ENCODE peak calls at places on chromosome 13, in five cellular contexts. One of them, this sample, is unnamed.

GRCh38 chr13:75271851-75272250 is 210.1 kb downstream of the TBC1D4 start:
- DNase-seq in GM12878: no peak
- DNase-seq in H1: no peak
- DNase-seq in K562: no peak
- DNase-seq in HepG2: no peak
- DNase-seq in this sample: no peak

GRCh38 chr13:93116809-93117208 is 109.8 kb upstream of the GPC6 start:
- DNase-seq in H1: no peak
- DNase-seq in GM12878: no peak
- DNase-seq in K562: no peak
- DNase-seq in HepG2: peak
- DNase-seq in this sample: no peak

GRCh38 chr13:39895254-39895653 is 239.8 kb downstream of the COG6 start:
- DNase-seq in HepG2: no peak
- DNase-seq in GM12878: no peak
- DNase-seq in H1: no peak
- DNase-seq in K562: no peak
- DNase-seq in this sample: no peak

GRCh38 chr13:100855151-100855550 is 180.6 kb upstream of the TMTC4 start:
- DNase-seq in GM12878: no peak
- DNase-seq in HepG2: no peak
- DNase-seq in H1: no peak
- DNase-seq in K562: no peak
- DNase-seq in this sample: no peak

GRCh38 chr13:49669735-49670309 is 21.5 kb downstream of the EBPL start:
- DNase-seq in H1: no peak
- DNase-seq in GM12878: no peak
- DNase-seq in K562: peak
- DNase-seq in HepG2: peak
- DNase-seq in this sample: no peak

GRCh38 chr13:67048793-67049150 is 181.4 kb downstream of the PCDH9 start:
- DNase-seq in K562: no peak
- DNase-seq in GM12878: no peak
- DNase-seq in H1: no peak
- DNase-seq in HepG2: no peak
- DNase-seq in this sample: no peak

GRCh38 chr13:37486171-37486661 is 112.4 kb downstream of the POSTN start:
- DNase-seq in K562: no peak
- DNase-seq in GM12878: no peak
- DNase-seq in HepG2: no peak
- DNase-seq in H1: no peak
- DNase-seq in this sample: no peak

GRCh38 chr13:59823495-59823894 is 340.2 kb downstream of the DIAPH3 start:
- DNase-seq in H1: no peak
- DNase-seq in HepG2: no peak
- DNase-seq in GM12878: no peak
- DNase-seq in K562: no peak
- DNase-seq in this sample: no peak

GRCh38 chr13:52137489-52137888 is 8.6 kb upstream of the NEK5 start:
- DNase-seq in K562: no peak
- DNase-seq in H1: no peak
- DNase-seq in HepG2: no peak
- DNase-seq in GM12878: no peak
- DNase-seq in this sample: no peak

GRCh38 chr13:95337597-95337996 is 36.3 kb upstream of the ABCC4 start:
- DNase-seq in GM12878: no peak
- DNase-seq in H1: no peak
- DNase-seq in K562: no peak
- DNase-seq in HepG2: no peak
- DNase-seq in this sample: no peak

GRCh38 chr13:110944121-110944967 is 29.5 kb upstream of the ANKRD10 start:
- DNase-seq in K562: peak
- DNase-seq in H1: no peak
- DNase-seq in GM12878: no peak
- DNase-seq in HepG2: peak
- DNase-seq in this sample: no peak

GRCh38 chr13:48265217-48265815 is 32.3 kb downstream of the ITM2B start:
- DNase-seq in HepG2: no peak
- DNase-seq in H1: no peak
- DNase-seq in GM12878: peak
- DNase-seq in K562: no peak
- DNase-seq in this sample: no peak

GRCh38 chr13:44271031-44271433 is 102.6 kb upstream of the SERP2 start:
- DNase-seq in H1: no peak
- DNase-seq in HepG2: no peak
- DNase-seq in K562: no peak
- DNase-seq in GM12878: no peak
- DNase-seq in this sample: no peak

GRCh38 chr13:40539954-40540706 is 126.3 kb downstream of the FOXO1 start:
- DNase-seq in HepG2: peak
- DNase-seq in H1: peak
- DNase-seq in GM12878: no peak
- DNase-seq in K562: no peak
- DNase-seq in this sample: no peak

GRCh38 chr13:91134773-91135124 is 212.7 kb upstream of the MIR17HG start:
- DNase-seq in K562: no peak
- DNase-seq in HepG2: no peak
- DNase-seq in GM12878: no peak
- DNase-seq in H1: no peak
- DNase-seq in this sample: no peak
- TF ChIP-seq POLR2AphosphoS5 in K562: no peak
- TF ChIP-seq POLR2AphosphoS5 in HepG2: no peak
- TF ChIP-seq POLR2AphosphoS5 in GM12878: no peak
- TF ChIP-seq POLR2AphosphoS5 in H1: no peak
- TF ChIP-seq POLR2AphosphoS5 in this sample: no peak

GRCh38 chr13:97586941-97587340 is 153.0 kb downstream of the RAP2A start:
- DNase-seq in GM12878: no peak
- DNase-seq in HepG2: no peak
- DNase-seq in K562: no peak
- DNase-seq in H1: no peak
- DNase-seq in this sample: no peak
- TF ChIP-seq TAF1 in GM12878: no peak
- TF ChIP-seq TAF1 in HepG2: no peak
- TF ChIP-seq TAF1 in K562: no peak
- TF ChIP-seq TAF1 in H1: no peak
- TF ChIP-seq TAF1 in this sample: no peak

GRCh38 chr13:109748677-109749076 is 37.7 kb downstream of the IRS2 start:
- DNase-seq in GM12878: no peak
- DNase-seq in K562: no peak
- DNase-seq in HepG2: no peak
- DNase-seq in H1: no peak
- DNase-seq in this sample: no peak
- TF ChIP-seq POLR2AphosphoS5 in GM12878: no peak
- TF ChIP-seq POLR2AphosphoS5 in K562: no peak
- TF ChIP-seq POLR2AphosphoS5 in HepG2: no peak
- TF ChIP-seq POLR2AphosphoS5 in H1: no peak
- TF ChIP-seq POLR2AphosphoS5 in this sample: no peak

GRCh38 chr13:71874490-71874889 is 7.5 kb upstream of the DACH1 start:
- DNase-seq in HepG2: no peak
- DNase-seq in H1: no peak
- DNase-seq in K562: no peak
- DNase-seq in GM12878: no peak
- DNase-seq in this sample: no peak

GRCh38 chr13:71879129-71879535 is 12.1 kb upstream of the DACH1 start:
- DNase-seq in HepG2: peak
- DNase-seq in GM12878: no peak
- DNase-seq in H1: no peak
- DNase-seq in K562: no peak
- DNase-seq in this sample: no peak

GRCh38 chr13:71875823-71876222 is 8.8 kb upstream of the DACH1 start:
- DNase-seq in H1: no peak
- DNase-seq in HepG2: no peak
- DNase-seq in K562: no peak
- DNase-seq in GM12878: no peak
- DNase-seq in this sample: no peak

GRCh38 chr13:71877280-71877653 is 10.3 kb upstream of the DACH1 start:
- DNase-seq in H1: no peak
- DNase-seq in HepG2: no peak
- DNase-seq in K562: no peak
- DNase-seq in GM12878: no peak
- DNase-seq in this sample: no peak

DNA sequence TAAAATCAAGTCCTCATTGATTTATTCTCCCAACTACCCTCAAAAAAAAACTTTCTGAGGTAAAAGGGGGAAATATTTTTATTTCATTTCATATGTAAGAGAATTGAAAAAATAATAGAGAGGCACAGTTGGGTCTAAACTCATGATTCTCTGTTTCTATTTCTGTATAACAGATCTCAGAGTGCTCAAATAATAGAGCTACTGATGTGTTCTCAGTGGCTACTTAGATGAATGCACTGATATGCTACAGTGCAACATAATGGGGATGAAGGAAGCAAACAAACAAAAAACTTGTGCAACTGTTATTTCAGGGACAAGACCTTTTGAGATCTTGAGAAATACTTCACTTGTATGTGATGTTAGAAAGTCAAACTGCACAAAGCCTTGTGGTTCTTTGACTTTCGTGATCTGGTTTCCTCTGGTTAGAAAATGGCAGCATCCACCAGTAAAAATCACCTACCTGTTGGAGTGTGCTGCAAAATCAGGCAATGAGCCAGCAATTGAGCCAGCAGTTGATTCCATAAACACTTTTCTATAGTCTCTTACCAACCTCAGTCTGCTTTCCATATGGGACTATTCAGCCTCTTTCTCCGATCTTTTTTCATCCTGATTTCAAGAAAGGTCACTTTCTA is 9.8 kb upstream of the DACH1 start:
- DNase-seq in H1: no peak
- DNase-seq in GM12878: peak
- DNase-seq in K562: no peak
- DNase-seq in HepG2: no peak
- DNase-seq in this sample: no peak
- TF ChIP-seq TAF1 in H1: no peak
- TF ChIP-seq TAF1 in GM12878: no peak
- TF ChIP-seq TAF1 in K562: no peak
- TF ChIP-seq TAF1 in HepG2: no peak
- TF ChIP-seq TAF1 in this sample: no peak

GRCh38 chr13:109275848-109276247 is 510.5 kb downstream of the IRS2 start:
- DNase-seq in GM12878: no peak
- DNase-seq in H1: no peak
- DNase-seq in K562: no peak
- DNase-seq in HepG2: no peak
- DNase-seq in this sample: no peak

GRCh38 chr13:109273326-109273751 is 513.0 kb downstream of the IRS2 start:
- DNase-seq in K562: no peak
- DNase-seq in H1: no peak
- DNase-seq in GM12878: no peak
- DNase-seq in HepG2: no peak
- DNase-seq in this sample: no peak

GRCh38 chr13:109272595-109273325 is 513.6 kb downstream of the IRS2 start:
- DNase-seq in HepG2: no peak
- DNase-seq in GM12878: no peak
- DNase-seq in K562: no peak
- DNase-seq in H1: no peak
- DNase-seq in this sample: no peak

GRCh38 chr13:109275390-109275789 is 511.0 kb downstream of the IRS2 start:
- DNase-seq in HepG2: no peak
- DNase-seq in GM12878: no peak
- DNase-seq in K562: no peak
- DNase-seq in H1: no peak
- DNase-seq in this sample: no peak

GRCh38 chr13:109274188-109274821 is 512.1 kb downstream of the IRS2 start:
- DNase-seq in H1: peak
- DNase-seq in K562: no peak
- DNase-seq in HepG2: no peak
- DNase-seq in GM12878: no peak
- DNase-seq in this sample: no peak
- TF ChIP-seq POLR2AphosphoS5 in H1: no peak
- TF ChIP-seq POLR2AphosphoS5 in K562: no peak
- TF ChIP-seq POLR2AphosphoS5 in HepG2: no peak
- TF ChIP-seq POLR2AphosphoS5 in GM12878: no peak
- TF ChIP-seq POLR2AphosphoS5 in this sample: no peak

DNA sequence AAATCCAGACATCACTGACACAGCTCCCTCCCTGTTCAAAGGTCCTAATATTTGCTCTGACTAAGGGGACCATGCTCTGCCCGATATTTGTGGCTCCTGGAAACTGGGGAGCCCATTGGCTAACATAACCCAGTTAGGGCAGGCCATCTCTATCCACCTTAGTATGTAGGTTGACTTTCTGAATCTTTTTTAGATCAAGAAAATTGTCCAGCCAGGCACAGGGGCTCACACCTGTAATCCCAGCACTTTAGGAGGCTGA is 3.4 kb upstream of the CDX2 start:
- DNase-seq in H1: no peak
- DNase-seq in K562: no peak
- DNase-seq in GM12878: no peak
- DNase-seq in HepG2: no peak
- DNase-seq in this sample: no peak
- TF ChIP-seq TAF1 in H1: no peak
- TF ChIP-seq TAF1 in K562: no peak
- TF ChIP-seq TAF1 in GM12878: no peak
- TF ChIP-seq TAF1 in HepG2: no peak
- TF ChIP-seq TAF1 in this sample: no peak

DNA sequence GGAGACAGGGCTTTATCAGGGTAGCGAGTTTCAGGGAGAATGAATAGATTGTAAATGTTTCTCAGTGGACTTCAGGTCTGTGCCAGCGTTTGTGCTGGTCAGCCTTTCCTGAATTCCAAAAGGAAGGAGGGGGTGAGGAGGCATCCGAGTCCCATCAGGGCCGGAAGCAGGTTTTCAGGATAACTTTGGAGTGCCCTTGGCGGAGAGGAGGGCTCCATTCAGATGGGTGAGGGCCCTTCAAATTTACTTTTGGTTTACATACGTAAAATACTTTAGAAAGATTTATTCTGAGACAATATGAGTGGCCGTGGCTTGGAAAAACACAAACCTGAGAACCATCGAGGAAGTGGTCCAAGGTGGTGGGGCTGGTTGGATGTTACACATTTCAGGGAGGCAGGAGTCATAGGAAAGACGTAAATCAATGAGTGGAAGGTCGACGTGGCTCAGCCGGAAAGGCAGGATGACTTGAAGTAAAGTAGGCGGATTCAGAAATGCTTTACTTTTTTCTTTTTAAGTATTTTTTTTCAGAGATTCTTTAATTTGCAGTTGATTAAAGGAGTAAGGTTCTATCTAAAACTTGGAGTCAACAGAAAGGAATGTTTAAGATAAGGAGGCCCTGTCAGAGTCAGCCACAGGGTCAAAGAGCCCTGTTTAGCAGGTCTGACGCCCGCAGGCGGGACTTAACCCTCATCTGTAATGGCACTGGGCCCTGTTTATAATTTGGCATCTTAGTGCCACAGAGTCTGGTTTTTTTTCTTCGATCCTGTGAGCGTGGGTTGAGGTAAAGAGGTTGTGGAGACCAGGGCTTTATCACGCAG is 32.8 kb downstream of the ATP11A start:
- DNase-seq in HepG2: peak
- DNase-seq in K562: peak
- DNase-seq in GM12878: no peak
- DNase-seq in H1: no peak
- DNase-seq in this sample: no peak
- TF ChIP-seq POLR2AphosphoS5 in HepG2: no peak
- TF ChIP-seq POLR2AphosphoS5 in K562: no peak
- TF ChIP-seq POLR2AphosphoS5 in GM12878: no peak
- TF ChIP-seq POLR2AphosphoS5 in H1: no peak
- TF ChIP-seq POLR2AphosphoS5 in this sample: no peak

GRCh38 chr13:21996049-21996448 is 325.2 kb downstream of the FGF9 start:
- DNase-seq in H1: no peak
- DNase-seq in K562: no peak
- DNase-seq in HepG2: no peak
- DNase-seq in GM12878: no peak
- DNase-seq in this sample: no peak
- TF ChIP-seq TAF1 in H1: no peak
- TF ChIP-seq TAF1 in K562: no peak
- TF ChIP-seq TAF1 in HepG2: no peak
- TF ChIP-seq TAF1 in GM12878: no peak
- TF ChIP-seq TAF1 in this sample: no peak

This sample was measured in GM12892.